ENCODE peak calls at places on chromosomes 2 and 18, in four cellular contexts. I, E, K and Z are unnamed samples.

GRCh38 chr2:124269348-124269747 is 244.3 kb downstream of the CNTNAP5 start:
- DNase-seq in I (no peak), E (no peak), K (no peak), Z (no peak)

GRCh38 chr18:42185486-42185885 is 230.5 kb downstream of the PIK3C3 start:
- DNase-seq in I (no peak), E (no peak), K (no peak), Z (no peak)

GRCh38 chr2:128593518-128594272 is 275.0 kb upstream of the HS6ST1 start:
- DNase-seq in I (no peak), E (peak), K (no peak), Z (no peak)

GRCh38 chr2:9373505-9373904 is 49.8 kb downstream of the ITGB1BP1 start:
- DNase-seq in I (no peak), E (no peak), K (no peak), Z (no peak)

GRCh38 chr2:13193075-13193474 is 476.3 kb downstream of the TRIB2 start:
- DNase-seq in I (no peak), E (no peak), K (no peak), Z (peak)

GRCh38 chr2:26982102-26982742 is 11.8 kb downstream of the MAPRE3 start:
- DNase-seq in I (no peak), E (no peak), K (peak), Z (peak)

GRCh38 chr18:77013777-77014525 is 118.6 kb downstream of the MBP start:
- DNase-seq in I (no peak), E (no peak), K (no peak), Z (no peak)

GRCh38 chr18:67553471-67553870 is 37.0 kb upstream of the DSEL start:
- DNase-seq in I (no peak), E (no peak), K (no peak), Z (peak)

GRCh38 chr2:37819228-37819627 is 105.9 kb upstream of the RMDN2 start:
- DNase-seq in I (no peak), E (no peak), K (no peak), Z (peak)

GRCh38 chr2:31429759-31430438 is 15.4 kb upstream of the XDH start:
- DNase-seq in I (no peak), E (no peak), K (no peak), Z (peak)

GRCh38 chr2:198883604-198884003 is 574.1 kb downstream of the SATB2 start:
- DNase-seq in I (no peak), E (no peak), K (no peak), Z (no peak)

GRCh38 chr2:128346291-128346690 is 27.6 kb upstream of the HS6ST1 start:
- DNase-seq in I (no peak), E (no peak), K (no peak), Z (no peak)

GRCh38 chr2:132489150-132489549 is 72.5 kb downstream of the GPR39 start:
- DNase-seq in I (peak), E (peak), K (peak), Z (peak)

GRCh38 chr2:161273038-161273760 is 35.0 kb upstream of the PSMD14 start:
- DNase-seq in I (no peak), E (peak), K (no peak), Z (peak)

GRCh38 chr2:7609556-7610323 is 692.5 kb downstream of the RNF144A start:
- DNase-seq in I (no peak), E (no peak), K (no peak), Z (no peak)

GRCh38 chr18:33700513-33700976 is 122.5 kb downstream of the ASXL3 start:
- DNase-seq in I (no peak), E (no peak), K (no peak), Z (no peak)

GRCh38 chr2:111946294-111947114 is 48.1 kb downstream of the MERTK start:
- DNase-seq in I (no peak), E (no peak), K (no peak), Z (peak)

GRCh38 chr18:63158676-63159291 is 160.8 kb downstream of the BCL2 start:
- DNase-seq in I (no peak), E (no peak), K (no peak), Z (no peak)

GRCh38 chr18:39296293-39296888 is 1730.8 kb upstream of the CELF4 start:
- DNase-seq in I (no peak), E (no peak), K (no peak), Z (no peak)

GRCh38 chr2:184597996-184598312 is 375 bp upstream of the ZNF804A start:
- DNase-seq in I (no peak), E (no peak), K (no peak), Z (peak)

GRCh38 chr2:96205238-96205637 is 3.4 kb downstream of the STARD7 start:
- DNase-seq in I (no peak), E (no peak), K (no peak), Z (no peak)

GRCh38 chr2:134739879-134740301 is 21.1 kb upstream of the TMEM163 start:
- DNase-seq in I (no peak), E (no peak), K (no peak), Z (peak)

GRCh38 chr2:160061533-160062282 is 707 bp downstream of the PLA2R1 start:
- DNase-seq in I (no peak), E (no peak), K (no peak), Z (no peak)

GRCh38 chr2:130336150-130336876 is 6.4 kb upstream of the IMP4 start:
- DNase-seq in I (no peak), E (no peak), K (no peak), Z (no peak)

GRCh38 chr2:219997341-219997851 is 370.0 kb downstream of the SLC4A3 start:
- DNase-seq in I (peak), E (peak), K (peak), Z (peak)

GRCh38 chr2:231769170-231770136 is 11.6 kb downstream of the PDE6D start:
- DNase-seq in I (no peak), E (no peak), K (no peak), Z (no peak)

GRCh38 chr2:216724190-216724589 is 28.8 kb upstream of the IGFBP5 start:
- DNase-seq in I (no peak), E (no peak), K (no peak), Z (no peak)

GRCh38 chr2:95351080-95351915 is 51.2 kb upstream of the FAHD2A start:
- DNase-seq in I (no peak), E (no peak), K (peak), Z (no peak)

GRCh38 chr2:120552079-120552478 is 183.6 kb upstream of the GLI2 start:
- DNase-seq in I (no peak), E (no peak), K (no peak), Z (no peak)

DNA sequence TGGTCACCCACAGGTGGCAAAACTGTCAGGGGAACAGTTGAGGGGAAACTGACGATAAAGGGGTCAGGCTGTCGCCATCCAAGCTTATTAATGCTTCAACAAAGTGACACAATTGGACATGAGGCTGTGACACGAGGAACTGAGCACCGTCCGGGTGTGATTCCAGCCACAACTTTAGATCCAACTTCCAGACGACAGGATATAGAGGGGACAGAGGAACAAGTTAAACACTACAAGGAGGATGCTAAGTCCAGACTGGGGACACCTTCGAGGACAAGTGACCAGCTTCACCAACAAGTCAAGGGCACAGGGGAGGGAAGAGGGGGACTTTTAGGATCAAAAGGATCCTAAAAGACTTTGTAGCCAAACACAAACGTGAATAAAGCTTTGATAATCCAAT is 23.8 kb downstream of the BOK start:
- DNase-seq in I (no peak), E (no peak), K (no peak), Z (no peak)
- H3K4ac ChIP-seq in I (no peak), E (no peak), K (no peak), Z (no peak)

DNA sequence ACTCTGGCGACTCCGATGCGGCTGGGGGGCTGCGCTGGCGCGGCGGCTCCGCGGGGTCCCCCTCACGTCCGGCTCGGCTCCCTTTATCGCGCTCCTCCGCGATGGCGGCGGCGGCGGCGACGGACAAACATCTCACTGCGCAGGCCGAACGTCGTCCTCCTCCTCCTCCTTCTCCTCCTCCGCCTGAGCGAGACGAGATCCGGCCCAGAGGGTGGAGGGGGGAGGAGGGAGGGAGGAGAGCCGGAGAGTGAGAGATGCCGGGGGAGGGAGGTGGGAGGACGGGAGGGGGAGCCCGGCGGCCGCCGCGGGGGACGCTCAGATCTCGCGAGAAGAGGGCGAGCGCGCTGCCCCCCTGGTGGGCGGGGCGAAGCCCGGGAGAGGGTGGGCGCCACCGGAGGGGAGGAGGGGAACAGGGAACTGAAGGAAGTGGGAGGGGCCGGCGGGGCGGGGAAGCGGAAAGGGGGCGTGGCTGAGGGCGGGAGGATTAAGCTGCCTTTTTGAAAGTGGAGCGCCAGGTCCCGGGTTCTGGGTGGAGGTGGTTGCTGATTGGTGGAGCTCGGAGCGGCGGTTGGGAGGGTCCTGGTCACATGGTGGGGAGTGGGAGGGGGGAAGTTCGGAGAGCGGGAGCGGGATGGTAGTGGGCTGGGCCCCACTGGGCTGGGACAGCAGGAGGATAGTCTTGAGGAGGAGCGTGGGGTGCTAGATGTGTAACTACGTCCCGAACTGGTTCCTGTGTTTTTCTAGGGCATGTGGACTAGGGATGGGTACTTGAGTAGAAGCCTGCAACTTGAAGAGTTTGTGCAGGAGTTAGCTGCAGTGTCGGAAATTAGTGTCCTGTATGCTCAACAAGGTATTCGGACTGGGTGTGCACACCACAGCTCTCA is at the start of gene CUL3:
- DNase-seq in I (peak), E (peak), K (peak), Z (peak)
- H3K4ac ChIP-seq in I (no peak), E (peak), K (no peak), Z (peak)

GRCh38 chr2:40957508-40957907 is 505.6 kb upstream of the SLC8A1 start:
- DNase-seq in I (no peak), E (no peak), K (no peak), Z (peak)
- H3K4ac ChIP-seq in I (no peak), E (no peak), K (no peak), Z (no peak)

DNA sequence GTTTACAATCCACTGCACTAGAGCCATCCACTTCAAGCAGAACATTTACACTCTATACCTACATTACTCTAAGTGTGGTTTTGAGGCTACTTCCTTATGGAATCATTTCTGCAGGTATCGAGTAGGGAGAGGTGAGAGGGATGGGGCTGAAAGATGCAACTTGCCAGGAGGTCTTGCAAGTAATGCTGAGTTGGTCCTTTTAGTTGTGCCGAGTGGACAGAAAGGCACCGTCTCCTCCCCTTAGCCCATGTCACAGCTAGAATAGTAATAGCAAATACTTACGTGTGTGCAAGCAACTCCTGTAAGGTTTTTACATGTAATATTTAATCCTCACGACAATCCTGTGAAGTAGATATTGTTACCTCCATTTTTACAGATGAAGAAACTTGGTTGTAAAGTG is 158.8 kb upstream of the TTC39C start:
- DNase-seq in I (no peak), E (no peak), K (no peak), Z (no peak)
- H3K4ac ChIP-seq in I (no peak), E (no peak), K (no peak), Z (no peak)

DNA sequence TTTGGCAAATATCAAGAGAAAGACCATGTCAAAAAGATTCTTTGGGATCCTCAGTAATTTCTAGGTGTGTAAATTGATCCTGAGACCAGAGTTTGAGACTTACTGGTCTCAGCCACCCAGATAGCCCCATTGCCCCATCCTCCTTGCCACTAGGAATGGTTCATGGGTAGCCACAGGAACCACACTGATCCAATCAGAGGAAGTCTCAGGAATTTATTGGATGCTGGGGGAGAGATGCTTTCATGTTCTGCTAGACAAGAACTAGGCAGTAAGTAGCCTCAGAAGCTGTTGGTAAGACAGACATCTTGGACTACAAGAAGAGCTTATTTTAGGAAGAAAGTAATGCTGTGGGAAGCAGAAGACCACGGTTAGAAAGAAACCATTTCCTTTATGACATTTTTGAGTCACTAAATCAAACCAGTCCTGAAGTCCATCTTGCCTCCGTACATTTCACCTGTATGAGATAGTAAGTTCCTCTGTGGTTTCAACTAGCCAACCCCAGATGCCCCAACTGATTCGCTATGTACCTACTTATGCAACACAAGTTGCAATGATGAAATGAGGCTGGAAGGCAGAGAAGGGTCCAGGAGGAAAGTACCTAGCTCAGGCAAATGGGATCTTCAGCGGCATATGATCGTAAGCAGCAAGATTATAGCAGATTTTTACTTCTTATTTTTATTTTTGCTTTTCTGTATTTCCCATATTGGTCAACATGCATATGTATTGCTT is 3.6 kb upstream of the ST3GAL5 start:
- DNase-seq in I (no peak), E (no peak), K (no peak), Z (no peak)
- H3K4ac ChIP-seq in I (no peak), E (no peak), K (no peak), Z (no peak)

GRCh38 chr2:47173986-47174730 is 19.1 kb upstream of the STPG4 start:
- DNase-seq in I (no peak), E (no peak), K (no peak), Z (no peak)

GRCh38 chr2:47177042-47177565 is 22.0 kb upstream of the STPG4 start:
- DNase-seq in I (no peak), E (no peak), K (no peak), Z (no peak)

GRCh38 chr2:47172922-47173695 is 18.0 kb upstream of the STPG4 start:
- DNase-seq in I (no peak), E (no peak), K (no peak), Z (no peak)

GRCh38 chr2:47172156-47172921 is 17.2 kb upstream of the STPG4 start:
- DNase-seq in I (no peak), E (no peak), K (no peak), Z (no peak)

DNA sequence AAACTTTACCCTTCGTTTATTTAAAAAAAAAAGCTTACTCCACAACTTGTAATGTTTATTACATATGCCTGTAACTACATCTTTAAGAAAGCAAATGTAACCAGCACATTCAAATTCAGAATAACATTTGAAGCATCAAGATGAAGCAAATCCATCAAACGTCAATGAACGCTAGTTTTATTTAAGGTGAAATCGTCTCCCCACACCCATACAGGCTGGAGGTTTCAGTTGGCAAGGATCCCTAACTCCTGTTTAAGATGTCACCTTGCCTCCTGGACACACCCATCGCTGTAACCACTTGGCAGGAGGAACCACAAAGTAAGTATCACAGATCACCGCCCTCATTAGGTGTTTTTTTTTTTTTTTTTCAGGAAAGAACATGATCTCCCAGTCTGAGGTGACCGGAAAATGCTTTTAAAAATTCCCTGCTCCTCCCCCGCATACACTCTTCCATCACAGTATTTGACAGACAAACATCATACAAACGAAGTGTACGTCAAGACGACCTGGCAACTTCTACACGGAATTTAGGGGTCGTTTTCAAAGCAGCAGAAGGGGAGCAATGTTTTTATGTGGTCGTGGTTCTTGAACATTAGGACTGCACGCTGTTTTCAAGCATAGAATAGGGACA is 19.7 kb upstream of the STPG4 start:
- DNase-seq in I (no peak), E (no peak), K (no peak), Z (peak)
- H3K4ac ChIP-seq in I (no peak), E (no peak), K (no peak), Z (peak)

DNA sequence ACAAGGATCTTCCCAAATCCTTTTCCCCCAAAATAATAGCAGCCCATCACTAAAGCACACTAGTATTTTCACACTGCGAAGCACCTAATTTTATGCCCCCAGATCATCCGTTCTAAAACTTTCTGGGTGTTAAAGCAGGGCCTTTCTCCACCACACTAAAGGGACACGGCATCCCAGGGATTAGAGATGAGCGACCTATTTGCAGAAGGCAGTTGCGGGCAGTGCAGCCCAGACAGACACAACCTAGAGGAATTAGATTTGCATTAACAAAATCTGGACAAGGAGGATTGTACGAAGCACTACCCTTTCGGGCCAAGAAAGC is 402 bp downstream of the OSGEPL1 start:
- DNase-seq in I (no peak), E (no peak), K (no peak), Z (no peak)
- H3K4ac ChIP-seq in I (peak), E (no peak), K (no peak), Z (peak)

DNA sequence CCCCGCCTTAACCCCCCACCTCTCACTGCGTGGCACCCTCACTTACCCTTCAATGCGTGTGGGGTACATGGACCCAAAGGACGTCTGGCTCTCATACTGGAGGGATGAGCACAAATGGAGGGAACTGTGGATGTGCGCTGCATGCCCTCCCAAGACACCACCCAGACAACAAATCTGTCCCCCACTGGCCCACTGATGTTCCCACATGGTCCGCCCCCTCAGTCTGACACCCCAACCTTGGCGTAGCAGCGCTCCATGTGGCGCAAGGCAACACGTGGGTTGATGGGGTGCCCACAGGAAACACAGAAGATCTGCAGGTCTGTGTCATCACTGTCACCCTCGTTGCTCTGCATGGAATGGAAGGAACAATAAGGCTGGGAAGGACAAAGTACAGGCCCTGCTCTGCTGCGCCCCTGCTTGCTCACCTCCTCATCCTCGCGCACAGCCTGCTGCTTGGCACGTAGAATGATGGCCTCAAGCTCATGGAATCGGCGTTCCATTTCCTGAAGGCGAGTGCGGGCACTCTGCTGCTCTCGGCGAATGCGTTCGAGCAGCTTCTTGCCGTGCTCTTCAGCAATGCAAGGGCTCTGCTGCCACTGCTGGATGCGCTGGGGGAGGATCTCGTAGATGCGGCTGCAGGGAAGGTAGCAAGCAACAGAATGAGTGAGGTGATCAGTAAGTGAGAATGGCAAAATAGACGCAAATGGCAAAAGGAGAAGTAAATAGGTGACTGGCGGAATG is 2.3 kb upstream of the MBD1 start:
- DNase-seq in I (no peak), E (no peak), K (no peak), Z (no peak)
- H3K4ac ChIP-seq in I (no peak), E (no peak), K (no peak), Z (no peak)